ENCODE peak calls at places on chromosomes 3 and 15, in five cellular contexts. V is K562, W is A549, X is HepG2, I is H1. J is an unnamed sample.

GRCh38 chr15:43260011-43260615 is 6.6 kb downstream of the TGM5 start:
- DNase-seq in V (no peak), W (no peak), X (no peak), I (no peak), J (no peak)

GRCh38 chr3:127207727-127208482 is 15.0 kb downstream of the PRR23E start:
- DNase-seq in V (no peak), W (no peak), X (no peak), I (no peak), J (no peak)

GRCh38 chr3:63818282-63819150 is 583 bp upstream of the C3orf49 start:
- DNase-seq in V (peak; percentile 41), W (peak; percentile 17), X (peak; percentile 37), I (peak; percentile 23), J (peak; percentile 61)

GRCh38 chr3:38454179-38454883 is 641 bp downstream of the ACVR2B start:
- DNase-seq in V (peak; percentile 77), W (peak; percentile 33), X (no peak), I (no peak), J (peak; percentile 36)

GRCh38 chr3:186094696-186095095 is 14.2 kb downstream of the ETV5 start:
- DNase-seq in V (no peak), W (no peak), X (no peak), I (no peak), J (no peak)

GRCh38 chr3:184011230-184011876 is 6.3 kb downstream of the ABCC5 start:
- DNase-seq in V (no peak), W (no peak), X (no peak), I (no peak), J (no peak)

GRCh38 chr3:102224171-102224570 is 210.6 kb upstream of the ZPLD1 start:
- DNase-seq in V (no peak), W (peak; percentile 6), X (peak; percentile 12), I (no peak), J (peak; percentile 45)

GRCh38 chr3:184380210-184380626 is 364 bp downstream of the CHRD start:
- DNase-seq in V (peak; percentile 79), W (peak; percentile 31), X (peak; percentile 21), I (no peak), J (no peak)

GRCh38 chr3:50816896-50817295 is 142.2 kb downstream of the DOCK3 start:
- DNase-seq in V (no peak), W (no peak), X (no peak), I (no peak), J (no peak)

GRCh38 chr15:49646891-49647290 is 26.0 kb downstream of the DTWD1 start:
- DNase-seq in V (no peak), W (no peak), X (no peak), I (no peak), J (no peak)

GRCh38 chr3:97940034-97940433 is 32.2 kb downstream of the RIOX2 start:
- DNase-seq in V (no peak), W (no peak), X (peak; percentile 26), I (no peak), J (peak; percentile 26)

GRCh38 chr15:67253517-67254237 is 784 bp downstream of the AAGAB start:
- DNase-seq in V (peak; percentile 13), W (peak; percentile 43), X (no peak), I (no peak), J (no peak)

GRCh38 chr3:70989174-70989573 is 594.4 kb downstream of the FOXP1 start:
- DNase-seq in V (no peak), W (no peak), X (no peak), I (no peak), J (peak; percentile 62)
- TF ChIP-seq JUN in V (no peak), W (no peak), X (no peak), I (no peak), J (peak; percentile 18)

GRCh38 chr15:74620636-74621545 is 5.3 kb downstream of the CLK3 start:
- DNase-seq in V (peak; percentile 73), W (peak; percentile 80), X (peak; percentile 79), I (peak; percentile 53), J (peak; percentile 72)
- TF ChIP-seq POLR2A in V (no peak), W (no peak), X (no peak), I (no peak), J (peak; percentile 21)

DNA sequence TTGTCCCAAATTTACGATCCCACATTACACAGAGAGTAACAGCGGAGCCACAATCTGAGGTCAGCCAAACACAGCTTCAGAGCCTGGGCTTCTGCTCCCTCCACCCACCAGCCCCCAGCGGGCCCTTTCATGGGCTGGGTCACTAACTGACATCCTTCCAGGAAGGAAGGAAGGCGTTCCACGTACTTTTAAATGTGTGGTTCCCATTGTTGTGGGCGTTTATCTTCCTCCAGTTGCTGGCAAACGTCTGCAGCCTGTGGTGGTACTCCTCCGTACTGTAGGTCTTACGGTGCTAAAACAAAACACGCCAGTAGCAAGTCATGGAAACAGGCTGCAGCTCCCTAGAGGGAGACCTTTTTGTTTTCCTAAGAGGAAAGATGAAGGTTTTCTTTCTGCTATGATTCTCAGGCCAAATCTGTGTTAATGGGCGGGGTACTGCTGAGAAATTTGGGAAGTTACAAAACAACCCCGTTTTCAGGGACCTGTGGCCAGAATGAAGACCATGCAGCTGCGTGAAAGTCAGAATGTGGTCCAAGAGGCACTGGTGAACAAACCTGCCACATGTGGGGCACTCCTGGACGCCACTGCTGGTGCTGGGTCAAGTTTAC is 7.6 kb downstream of the CTSH start:
- DNase-seq in V (peak; percentile 84), W (no peak), X (no peak), I (no peak), J (peak; percentile 41)
- TF ChIP-seq JUN in V (no peak), W (no peak), X (no peak), I (no peak), J (no peak)

GRCh38 chr3:15063656-15064286 is 1.3 kb downstream of the MRPS25 start:
- DNase-seq in V (no peak), W (no peak), X (no peak), I (no peak), J (no peak)
- TF ChIP-seq POLR2A in V (no peak), W (no peak), X (peak; percentile 12), I (no peak), J (no peak)

GRCh38 chr3:119639494-119640350 is 20.7 kb downstream of the POPDC2 start:
- DNase-seq in V (no peak), W (no peak), X (no peak), I (no peak), J (no peak)
- TF ChIP-seq JUN in V (no peak), W (no peak), X (no peak), I (no peak), J (no peak)

DNA sequence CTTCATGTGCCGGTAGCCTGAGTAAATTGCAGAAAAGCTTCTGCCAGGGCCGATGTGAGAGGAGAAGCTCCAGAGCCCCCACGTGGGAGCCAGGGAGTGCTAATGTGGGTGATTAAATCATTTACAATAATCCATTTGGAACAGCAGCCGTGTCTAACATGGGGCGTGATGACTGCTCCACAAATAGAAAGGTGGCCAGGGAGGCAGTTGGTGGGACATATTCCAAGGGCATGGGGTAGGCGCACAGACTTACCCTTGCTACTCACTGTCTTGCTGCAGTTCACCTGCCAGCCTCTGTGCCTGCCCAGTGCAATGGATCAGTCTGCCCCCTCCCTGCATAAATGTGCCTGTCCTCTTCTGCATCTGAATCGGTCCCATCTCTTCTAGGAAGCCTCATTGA is 39.3 kb upstream of the INSYN1 start:
- DNase-seq in V (no peak), W (no peak), X (no peak), I (no peak), J (no peak)
- TF ChIP-seq POLR2A in V (no peak), W (no peak), X (no peak), I (no peak), J (no peak)

GRCh38 chr3:172536505-172536904 is 13.3 kb upstream of the TNFSF10 start:
- DNase-seq in V (no peak), W (no peak), X (no peak), I (no peak), J (no peak)
- TF ChIP-seq JUN in V (no peak), W (no peak), X (no peak), I (no peak), J (no peak)

GRCh38 chr3:48016336-48016973 is at the start of gene MAP4:
- DNase-seq in V (peak; percentile 43), W (no peak), X (no peak), I (no peak), J (peak; percentile 37)
- TF ChIP-seq POLR2A in V (no peak), W (no peak), X (no peak), I (no peak), J (no peak)

J was measured in endothelial cell of umbilical vein.